ENCODE peak calls at places on chromosomes 2 and 18, in five cellular contexts. O is left lung; X is OCI-LY7; Y is CD8-positive, alpha-beta memory T cell; D is thoracic aorta. Q is an unnamed sample.
A peak's percentile ranks its signal among the peaks of the same experiment; 100 is the strongest.

GRCh38 chr2:1680222-1681016 is 63.9 kb downstream of the PXDN start:
- DNase-seq in O (peak; percentile 64), X (no peak), Y (no peak), D (no peak), Q (no peak)

GRCh38 chr2:119760237-119760807 is 600 bp downstream of the PTPN4 start:
- DNase-seq in O (no peak), X (peak; percentile 71), Y (no peak), D (no peak), Q (peak; percentile 74)

GRCh38 chr18:36544036-36544725 is 246.7 kb downstream of the FHOD3 start:
- DNase-seq in O (no peak), X (no peak), Y (no peak), D (peak; percentile 32), Q (peak; percentile 62)

GRCh38 chr2:241958818-241959545 is 89.5 kb downstream of the RTP5 start:
- DNase-seq in O (no peak), X (no peak), Y (no peak), D (no peak), Q (no peak)

GRCh38 chr18:77250926-77251729 is 1.5 kb downstream of the GALR1 start:
- DNase-seq in O (peak; percentile 76), X (no peak), Y (no peak), D (no peak), Q (no peak)

GRCh38 chr2:62604336-62604735 is 98.3 kb upstream of the TMEM17 start:
- DNase-seq in O (no peak), X (no peak), Y (no peak), D (no peak), Q (no peak)

GRCh38 chr2:147405651-147406050 is 439.2 kb upstream of the ACVR2A start:
- DNase-seq in O (no peak), X (no peak), Y (no peak), D (no peak), Q (no peak)

GRCh38 chr2:171807130-171807529 is 86.9 kb downstream of the SLC25A12 start:
- DNase-seq in O (no peak), X (no peak), Y (no peak), D (no peak), Q (no peak)

GRCh38 chr18:49016648-49017539 is 66.1 kb upstream of the SMAD7 start:
- DNase-seq in O (peak; percentile 74), X (no peak), Y (no peak), D (no peak), Q (peak; percentile 87)

DNA sequence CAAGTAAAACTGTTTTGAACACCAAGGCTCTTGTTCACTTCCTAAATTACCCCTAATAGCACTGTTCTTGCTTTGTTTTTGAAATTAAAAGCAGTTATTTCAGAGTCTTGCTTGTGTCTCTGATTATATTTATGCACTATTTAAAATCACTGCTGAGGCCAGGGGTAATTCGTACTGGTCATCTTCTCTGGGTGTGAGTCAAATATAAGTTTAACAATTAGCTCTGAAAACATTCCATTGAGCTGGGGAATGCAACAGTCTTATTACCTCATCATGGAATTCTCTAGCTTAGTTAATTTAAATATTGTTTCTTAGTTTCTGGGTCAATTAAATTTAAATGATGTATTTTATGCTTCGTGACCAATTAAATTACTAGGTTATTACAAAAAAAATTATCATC is 135.0 kb downstream of the MEIS1 start:
- DNase-seq in O (no peak), X (no peak), Y (no peak), D (no peak), Q (no peak)
- H3K4me3 ChIP-seq in O (no peak overlapping the region), X (no peak overlapping the region), Y (no peak overlapping the region), D (no peak overlapping the region), Q (no peak overlapping the region)

GRCh38 chr2:101109451-101110140 is 41.6 kb downstream of the TBC1D8 start:
- DNase-seq in O (no peak), X (no peak), Y (no peak), D (no peak), Q (no peak)

GRCh38 chr2:101111917-101112771 is 39.0 kb downstream of the TBC1D8 start:
- DNase-seq in O (no peak), X (no peak), Y (no peak), D (no peak), Q (no peak)

GRCh38 chr2:101113441-101114267 is 37.5 kb downstream of the TBC1D8 start:
- DNase-seq in O (no peak), X (no peak), Y (no peak), D (no peak), Q (no peak)

GRCh38 chr2:101112772-101113157 is 38.4 kb downstream of the TBC1D8 start:
- DNase-seq in O (no peak), X (no peak), Y (no peak), D (no peak), Q (no peak)

DNA sequence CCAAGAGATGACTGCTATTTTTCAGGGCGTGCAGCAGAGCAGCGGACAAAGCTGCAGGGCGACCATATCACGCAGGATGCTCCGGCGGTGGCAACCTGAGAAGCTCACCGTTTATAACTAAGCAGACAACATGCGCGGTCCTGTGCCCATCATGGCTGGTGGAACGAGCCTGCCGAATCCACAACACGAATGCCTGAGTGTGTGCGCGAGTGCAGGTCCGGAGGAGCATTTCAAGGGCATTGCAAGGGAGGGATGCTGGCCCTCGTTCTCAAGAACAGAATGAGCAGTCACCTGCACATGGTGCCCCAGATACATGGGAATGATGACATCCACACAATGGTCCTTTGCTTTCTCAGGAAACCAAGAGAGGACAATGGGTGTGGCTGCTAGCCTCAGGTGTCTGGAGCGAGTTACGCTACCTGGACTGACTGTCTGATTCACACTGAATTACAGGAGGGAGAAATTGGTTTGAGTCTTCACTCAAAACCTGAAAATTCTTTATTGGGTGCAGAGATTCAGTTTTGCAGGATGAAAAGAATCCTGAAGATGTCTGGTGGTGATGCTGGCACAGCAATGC is 39.8 kb downstream of the TBC1D8 start:
- DNase-seq in O (no peak), X (no peak), Y (no peak), D (no peak), Q (no peak)
- H3K4me1 ChIP-seq in O (peaks cover 74% of the 10 kb centered on the region), X (no peaks in the 10 kb centered on the region), Y (no peaks in the 10 kb centered on the region), D (peaks cover 18% of the 10 kb centered on the region), Q (no peaks in the 10 kb centered on the region)

DNA sequence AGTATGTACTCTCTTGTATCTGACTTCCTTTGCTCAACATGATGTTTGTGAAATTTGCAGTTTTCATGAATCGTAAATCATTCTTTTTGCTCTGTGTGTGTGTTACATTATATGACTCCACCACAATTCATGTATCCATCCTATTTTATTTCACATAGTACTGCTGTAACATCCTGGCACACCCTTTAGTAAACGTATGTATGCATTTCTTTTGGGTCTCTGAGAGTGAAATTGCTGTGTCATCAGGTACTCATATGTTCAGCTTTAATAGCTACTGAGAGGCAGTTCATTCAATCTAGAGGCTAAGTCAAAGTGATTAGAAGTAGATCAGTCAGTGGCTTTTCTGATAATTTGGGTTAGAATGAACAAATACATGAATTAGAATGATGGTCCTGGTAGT is 118.8 kb downstream of the ESCO1 start:
- DNase-seq in O (no peak), X (no peak), Y (no peak), D (no peak), Q (no peak)
- H3K4me3 ChIP-seq in O (no peak overlapping the region), X (no peak overlapping the region), Y (no peak overlapping the region), D (no peak overlapping the region), Q (no peak overlapping the region)

GRCh38 chr2:118423776-118424175 is 335.5 kb downstream of the INSIG2 start:
- DNase-seq in O (no peak), X (no peak), Y (no peak), D (no peak), Q (no peak)
- H3K4me1 ChIP-seq in O (no peaks in the 10 kb centered on the region), X (no peaks in the 10 kb centered on the region), Y (no peaks in the 10 kb centered on the region), D (no peaks in the 10 kb centered on the region), Q (no peaks in the 10 kb centered on the region)

GRCh38 chr2:130183500-130184373 is 1.7 kb downstream of the MZT2B start:
- DNase-seq in O (no peak), X (no peak), Y (no peak), D (no peak), Q (no peak)
- H3K4me3 ChIP-seq in O (peak overlapping the region; percentile 99), X (peak overlapping the region; percentile 96), Y (no peak overlapping the region), D (peak overlapping the region; percentile 100), Q (peak overlapping the region; percentile 99)

GRCh38 chr2:65071499-65072180 is 15.4 kb downstream of the CEP68 start:
- DNase-seq in O (no peak), X (peak; percentile 47), Y (no peak), D (no peak), Q (no peak)

GRCh38 chr2:65069425-65069824 is 13.2 kb downstream of the CEP68 start:
- DNase-seq in O (no peak), X (no peak), Y (no peak), D (no peak), Q (no peak)

GRCh38 chr2:65072181-65072970 is 16.2 kb downstream of the CEP68 start:
- DNase-seq in O (no peak), X (peak; percentile 50), Y (no peak), D (no peak), Q (no peak)

GRCh38 chr2:65070856-65071255 is 14.6 kb downstream of the CEP68 start:
- DNase-seq in O (no peak), X (no peak), Y (no peak), D (no peak), Q (no peak)

DNA sequence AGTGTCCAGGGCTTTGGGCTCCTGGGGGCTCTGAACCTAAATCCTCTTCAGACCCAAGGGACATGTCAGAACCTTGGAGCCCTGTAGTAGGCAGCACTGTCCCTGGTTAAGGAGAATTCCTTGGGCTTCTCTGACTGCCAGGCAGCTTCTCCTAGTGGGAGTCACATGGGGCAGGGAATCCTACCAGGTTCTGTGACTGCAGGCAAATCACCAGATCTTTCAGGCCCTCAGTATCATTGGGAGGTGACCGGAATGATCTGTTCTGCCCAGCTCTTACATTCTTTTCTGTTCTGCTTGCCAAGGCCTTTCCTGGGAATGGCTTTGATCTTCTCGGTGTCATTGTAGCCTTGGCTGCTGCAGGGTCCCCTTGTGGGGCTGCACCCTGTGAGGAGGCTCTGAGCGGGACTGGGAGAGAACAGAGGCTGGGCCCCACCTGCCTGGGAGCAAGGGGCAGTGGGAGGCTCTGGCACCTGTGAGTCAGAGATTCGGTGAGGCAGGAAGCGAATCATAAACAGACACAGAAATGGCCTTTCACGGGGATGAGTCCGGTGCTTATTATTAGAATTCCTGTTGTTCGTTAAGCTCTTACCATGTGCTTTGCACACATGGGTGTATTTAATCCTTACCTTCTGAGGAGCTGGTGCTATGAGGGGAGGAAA is 14.1 kb downstream of the CEP68 start:
- DNase-seq in O (no peak), X (peak; percentile 76), Y (no peak), D (no peak), Q (no peak)
- H3K4me1 ChIP-seq in O (peaks cover 61% of the 10 kb centered on the region), X (peaks cover 78% of the 10 kb centered on the region), Y (peaks cover 15% of the 10 kb centered on the region), D (peaks cover 42% of the 10 kb centered on the region), Q (peaks cover 3% of the 10 kb centered on the region)

DNA sequence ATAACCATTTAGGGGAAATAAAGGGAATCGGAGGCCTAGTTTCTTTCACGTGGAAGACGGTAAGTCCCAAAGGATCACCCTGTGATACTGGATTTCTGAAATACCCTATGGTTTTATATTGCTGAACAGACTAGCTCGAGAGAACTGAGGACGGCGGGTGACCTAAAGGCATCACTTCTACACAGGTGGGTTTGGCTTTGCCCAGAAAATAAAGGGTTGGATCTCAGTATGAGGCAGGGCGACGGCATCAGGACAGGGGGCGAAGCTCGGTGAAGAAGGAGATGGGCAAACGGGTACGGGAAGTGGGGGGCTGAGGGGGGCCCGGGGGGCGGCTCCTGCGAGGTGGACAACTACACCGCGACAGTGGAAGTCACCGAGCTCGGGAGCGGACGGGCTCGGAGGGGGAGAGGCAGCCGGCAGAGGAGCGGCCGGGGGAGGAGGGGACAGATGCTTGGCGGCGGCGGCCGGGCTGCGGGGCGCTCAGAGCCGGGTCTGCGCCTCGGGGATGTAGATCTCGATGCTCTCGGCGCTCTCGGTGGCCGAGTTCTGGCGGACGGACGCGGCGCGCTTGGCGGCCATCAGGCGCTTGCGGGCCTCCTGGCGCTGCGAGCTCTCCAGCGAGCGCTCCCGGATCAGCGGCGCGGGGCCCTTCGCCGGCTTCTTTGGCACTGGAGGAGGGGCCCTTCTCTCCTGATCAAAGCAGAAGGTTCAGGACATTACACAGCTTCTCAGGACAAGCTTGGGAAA is 48.9 kb downstream of the TGIF1 start:
- DNase-seq in O (peak; percentile 81), X (peak; percentile 70), Y (no peak), D (no peak), Q (no peak)
- H3K4me3 ChIP-seq in O (peak overlapping the region; percentile 35), X (peak overlapping the region; percentile 74), Y (no peak overlapping the region), D (peak overlapping the region; percentile 70), Q (peak overlapping the region; percentile 40)

Q was measured in ascending aorta.